ENCODE peak calls at places on chromosomes 11 and 22, in eight cellular contexts. S, O, Q, P, A, Z, I and C are unnamed samples.

GRCh38 chr22:35548762-35549106 is 8.1 kb downstream of the RASD2 start:
- DNase-seq in S (no peak), Z (no peak), I (no peak), P (no peak), O (no peak), A (no peak), Q (no peak), C (no peak)

GRCh38 chr11:44905131-44905866 is 45.4 kb downstream of the TP53I11 start:
- DNase-seq in A (no peak), I (no peak), S (no peak), Q (no peak), O (no peak), Z (no peak), P (no peak), C (no peak)

GRCh38 chr11:19769820-19770219 is 57.2 kb downstream of the NAV2 start:
- DNase-seq in Z (no peak), Q (no peak), A (peak; percentile 74), S (no peak), I (peak; percentile 81), P (no peak), O (no peak), C (no peak)

GRCh38 chr11:115659061-115659963 is 155.1 kb upstream of the CADM1 start:
- DNase-seq in A (no peak), P (no peak), Q (no peak), Z (no peak), O (no peak), S (peak; percentile 61), I (no peak), C (no peak)

GRCh38 chr22:37298748-37299495 is 16.6 kb downstream of the CYTH4 start:
- DNase-seq in O (no peak), I (no peak), A (no peak), Z (no peak), S (no peak), Q (no peak), P (no peak), C (no peak)

GRCh38 chr11:72680624-72681158 is 6.5 kb upstream of the PDE2A start:
- DNase-seq in Q (no peak), I (no peak), S (no peak), Z (no peak), A (no peak), O (no peak), P (no peak), C (no peak)

GRCh38 chr11:3786781-3787428 is 10.4 kb downstream of the NUP98 start:
- DNase-seq in O (no peak), P (no peak), Z (no peak), Q (no peak), I (peak; percentile 56), S (no peak), A (no peak), C (no peak)

GRCh38 chr11:77014669-77015068 is 19.5 kb upstream of the B3GNT6 start:
- DNase-seq in O (no peak), P (no peak), I (no peak), Q (no peak), A (no peak), Z (no peak), S (no peak), C (no peak)

GRCh38 chr11:66906077-66906929 is 49.4 kb downstream of the LRFN4 start:
- DNase-seq in A (peak; percentile 59), Q (no peak), S (no peak), I (peak; percentile 24), P (no peak), O (no peak), Z (no peak), C (no peak)

GRCh38 chr11:45209904-45210699 is 63.7 kb downstream of the PRDM11 start:
- DNase-seq in O (peak; percentile 42), S (no peak), Z (no peak), Q (no peak), A (no peak), P (peak; percentile 32), I (peak; percentile 16), C (peak; percentile 76)

GRCh38 chr22:39240841-39241631 is 3.7 kb downstream of the PDGFB start:
- DNase-seq in P (no peak), S (no peak), A (no peak), Q (peak; percentile 50), O (peak; percentile 81), I (peak; percentile 15), Z (no peak), C (peak; percentile 73)

GRCh38 chr11:15288801-15289342 is 174.1 kb downstream of the INSC start:
- DNase-seq in P (peak; percentile 6), O (no peak), I (no peak), S (no peak), Q (no peak), Z (no peak), A (no peak), C (no peak)

GRCh38 chr11:93513763-93514162 is 29.4 kb downstream of the SMCO4 start:
- DNase-seq in S (no peak), P (no peak), Z (no peak), Q (no peak), O (no peak), A (no peak), I (no peak), C (no peak)

GRCh38 chr11:116895053-116895757 is 57.8 kb upstream of the APOA1 start:
- DNase-seq in Q (no peak), P (no peak), S (no peak), A (no peak), O (no peak), Z (no peak), I (no peak), C (no peak)

GRCh38 chr11:58058276-58059010 is 27.7 kb downstream of the OR6Q1 start:
- DNase-seq in O (peak; percentile 62), A (peak; percentile 22), S (peak; percentile 71), Z (no peak), P (no peak), Q (no peak), I (no peak), C (peak; percentile 28)